ENCODE peak calls at places on chromosomes 12 and 14, in six cellular contexts. Z is IMR-90, U is mesenchymal stem cell, R is neuronal stem cell, V is H1, J is trophoblast cell. A is an unnamed sample.

GRCh38 chr14:33584698-33585097 is 366.2 kb downstream of the EGLN3 start:
- DNase-seq in Z (no peak), U (no peak), R (no peak), V (no peak), J (no peak), A (no peak)

GRCh38 chr14:76965232-76965631 is 63.3 kb downstream of the IRF2BPL start:
- DNase-seq in Z (no peak), U (no peak), R (no peak), V (no peak), J (no peak), A (no peak)

GRCh38 chr14:75589896-75590295 is 11.5 kb downstream of the FLVCR2 start:
- DNase-seq in Z (no peak), U (no peak), R (no peak), V (no peak), J (no peak), A (no peak)

GRCh38 chr14:98694541-98694940 is 577.5 kb downstream of the BCL11B start:
- DNase-seq in Z (no peak), U (no peak), R (no peak), V (no peak), J (no peak), A (no peak)

GRCh38 chr12:126907900-126908764 is 1358.8 kb upstream of the TMEM132C start:
- DNase-seq in Z (no peak), U (no peak), R (no peak), V (no peak), J (no peak), A (no peak)

GRCh38 chr12:74415633-74416032 is 122.0 kb upstream of the ATXN7L3B start:
- DNase-seq in Z (peak; percentile 17), U (peak; percentile 44), R (peak; percentile 6), V (no peak), J (no peak), A (no peak)

GRCh38 chr14:74552623-74553022 is 59.1 kb downstream of the ISCA2 start:
- DNase-seq in Z (peak; percentile 50), U (no peak), R (no peak), V (no peak), J (no peak), A (no peak)

GRCh38 chr12:101619868-101620761 is 25.3 kb downstream of the MYBPC1 start:
- DNase-seq in Z (no peak), U (no peak), R (no peak), V (no peak), J (no peak), A (no peak)

GRCh38 chr12:23952071-23952470 is 2.6 kb upstream of the SOX5 start:
- DNase-seq in Z (no peak), U (no peak), R (no peak), V (no peak), J (no peak), A (no peak)

GRCh38 chr14:105039458-105040205 is 18.7 kb upstream of the CDCA4 start:
- DNase-seq in Z (no peak), U (no peak), R (no peak), V (no peak), J (no peak), A (no peak)

GRCh38 chr12:94571556-94571955 is 78.8 kb downstream of the TMCC3 start:
- DNase-seq in Z (peak; percentile 76), U (peak; percentile 39), R (no peak), V (no peak), J (peak; percentile 79), A (no peak)

GRCh38 chr12:51773145-51773869 is 75.2 kb downstream of the FIGNL2 start:
- DNase-seq in Z (peak; percentile 77), U (no peak), R (no peak), V (no peak), J (no peak), A (no peak)

GRCh38 chr14:28467611-28468010 is 299.0 kb upstream of the FOXG1 start:
- DNase-seq in Z (no peak), U (no peak), R (no peak), V (no peak), J (no peak), A (no peak)

GRCh38 chr12:81517296-81517695 is 241.9 kb downstream of the PPFIA2 start:
- DNase-seq in Z (no peak), U (no peak), R (no peak), V (no peak), J (no peak), A (no peak)

GRCh38 chr12:93733928-93734327 is 56.8 kb downstream of the CRADD start:
- DNase-seq in Z (no peak), U (no peak), R (no peak), V (no peak), J (no peak), A (no peak)

GRCh38 chr14:65169351-65169750 is 67.0 kb upstream of the MAX start:
- DNase-seq in Z (peak; percentile 89), U (peak; percentile 71), R (no peak), V (no peak), J (no peak), A (no peak)

GRCh38 chr12:12047682-12048081 is 23.1 kb upstream of the BCL2L14 start:
- DNase-seq in Z (no peak), U (no peak), R (no peak), V (no peak), J (no peak), A (no peak)

GRCh38 chr12:752673-753400 is 458 bp downstream of the WNK1 start:
- DNase-seq in Z (peak; percentile 21), U (peak; percentile 71), R (no peak), V (peak; percentile 71), J (peak; percentile 29), A (peak; percentile 39)

GRCh38 chr14:24369463-24369862 is 1.5 kb downstream of the NFATC4 start:
- DNase-seq in Z (no peak), U (no peak), R (no peak), V (no peak), J (no peak), A (no peak)

GRCh38 chr14:72863216-72864006 is 30.5 kb downstream of the DPF3 start:
- DNase-seq in Z (no peak), U (no peak), R (no peak), V (no peak), J (no peak), A (no peak)

GRCh38 chr12:53703746-53704145 is 23.5 kb downstream of the CALCOCO1 start:
- DNase-seq in Z (peak; percentile 64), U (no peak), R (no peak), V (no peak), J (no peak), A (no peak)

GRCh38 chr12:67025543-67026114 is 243.5 kb upstream of the CAND1 start:
- DNase-seq in Z (no peak), U (peak; percentile 39), R (peak; percentile 54), V (peak; percentile 91), J (no peak), A (peak; percentile 74)

GRCh38 chr12:67826946-67827719 is 162.1 kb upstream of the IFNG-AS1 start:
- DNase-seq in Z (peak; percentile 66), U (peak; percentile 71), R (no peak), V (no peak), J (no peak), A (no peak)

DNA sequence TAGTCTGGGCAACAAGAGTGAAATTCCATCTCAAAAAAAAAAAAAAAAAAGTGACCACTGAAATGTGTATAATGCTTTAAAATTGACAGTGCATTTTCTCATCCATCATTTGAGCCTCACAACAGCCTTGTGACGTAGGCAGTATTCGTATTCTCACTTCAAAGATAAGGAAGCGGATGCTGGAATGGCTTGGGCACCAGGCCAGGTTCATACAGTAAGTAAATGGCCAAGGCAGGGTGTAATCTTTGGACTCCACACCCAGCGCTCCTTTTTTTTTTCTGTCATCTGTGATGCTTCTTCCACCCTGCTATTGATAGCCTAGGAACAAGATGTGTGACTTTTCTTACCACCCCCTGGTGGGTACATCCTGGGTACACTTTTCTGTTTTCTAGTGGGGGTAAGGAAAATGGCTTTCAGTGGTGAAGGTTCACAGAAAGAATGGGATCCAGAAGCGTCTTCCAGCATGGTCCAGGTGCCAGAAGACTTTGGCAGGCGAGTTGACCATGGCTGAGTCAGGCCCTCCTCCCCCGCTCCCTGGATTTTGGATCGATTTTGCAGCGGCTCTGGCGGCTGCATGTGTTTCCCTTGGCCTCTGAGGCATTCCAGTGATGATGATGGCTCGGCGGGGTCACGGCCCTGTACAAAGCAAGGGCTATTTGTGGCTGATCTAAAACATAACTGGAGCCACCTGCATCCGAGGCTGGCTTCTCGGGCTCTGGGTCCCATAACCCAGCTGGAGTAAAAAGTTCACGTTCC is 110.6 kb downstream of the CACNA1C start:
- DNase-seq in Z (peak; percentile 98), U (peak; percentile 69), R (no peak), V (no peak), J (no peak), A (no peak)
- H4K91ac ChIP-seq in Z (no peak overlapping the region), U (no peak overlapping the region), R (no peak overlapping the region), V (no peak overlapping the region), J (no peak overlapping the region), A (no peak overlapping the region)

DNA sequence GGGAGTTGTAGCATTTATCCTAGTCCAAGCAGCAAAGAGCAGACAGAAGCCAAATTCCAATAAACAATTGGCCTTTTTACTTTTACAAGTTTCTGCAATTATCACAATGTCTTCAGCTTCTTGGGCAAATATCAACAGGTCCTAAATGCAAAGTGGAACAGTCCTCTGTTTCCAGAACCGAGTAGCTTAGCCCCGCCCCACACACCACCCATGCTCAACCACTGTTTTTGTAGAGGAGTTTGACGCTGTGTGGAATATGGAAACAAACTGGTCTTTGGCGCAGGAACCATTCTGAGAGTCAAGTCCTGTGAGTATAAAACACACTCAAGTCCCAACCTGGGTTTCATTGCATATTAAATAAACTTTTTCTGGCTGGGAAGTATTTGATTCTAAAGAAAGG is 96.4 kb downstream of the DAD1 start:
- DNase-seq in Z (no peak), U (no peak), R (no peak), V (no peak), J (no peak), A (no peak)
- H4K91ac ChIP-seq in Z (no peak overlapping the region), U (no peak overlapping the region), R (no peak overlapping the region), V (no peak overlapping the region), J (no peak overlapping the region), A (no peak overlapping the region)

GRCh38 chr14:102212845-102213244 is 73.1 kb downstream of the WDR20 start:
- DNase-seq in Z (no peak), U (no peak), R (no peak), V (no peak), J (no peak), A (no peak)
- H4K91ac ChIP-seq in Z (no peak overlapping the region), U (no peak overlapping the region), R (no peak overlapping the region), V (no peak overlapping the region), J (no peak overlapping the region), A (no peak overlapping the region)

DNA sequence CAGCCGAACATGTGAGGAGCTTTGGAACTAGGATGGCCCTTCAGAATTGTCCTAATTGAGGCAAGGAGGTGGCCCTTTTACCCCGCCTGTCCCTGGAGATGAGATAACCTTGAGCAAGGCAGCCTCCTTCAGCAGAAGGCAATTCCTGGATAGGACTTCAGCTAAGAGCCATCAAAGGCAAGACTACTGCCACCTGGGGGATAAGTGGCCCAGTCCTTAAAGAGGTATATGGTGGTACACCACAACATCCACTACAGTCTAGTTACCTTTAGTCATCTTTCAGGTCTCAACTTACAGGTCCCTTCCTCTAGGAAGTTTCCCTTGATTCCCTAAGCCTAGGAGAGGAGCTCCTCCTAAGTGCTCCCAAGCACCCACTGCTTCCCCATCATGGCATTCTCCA is 204.2 kb upstream of the CDKN3 start:
- DNase-seq in Z (no peak), U (no peak), R (no peak), V (no peak), J (no peak), A (no peak)
- H4K91ac ChIP-seq in Z (no peak overlapping the region), U (no peak overlapping the region), R (no peak overlapping the region), V (no peak overlapping the region), J (no peak overlapping the region), A (no peak overlapping the region)

DNA sequence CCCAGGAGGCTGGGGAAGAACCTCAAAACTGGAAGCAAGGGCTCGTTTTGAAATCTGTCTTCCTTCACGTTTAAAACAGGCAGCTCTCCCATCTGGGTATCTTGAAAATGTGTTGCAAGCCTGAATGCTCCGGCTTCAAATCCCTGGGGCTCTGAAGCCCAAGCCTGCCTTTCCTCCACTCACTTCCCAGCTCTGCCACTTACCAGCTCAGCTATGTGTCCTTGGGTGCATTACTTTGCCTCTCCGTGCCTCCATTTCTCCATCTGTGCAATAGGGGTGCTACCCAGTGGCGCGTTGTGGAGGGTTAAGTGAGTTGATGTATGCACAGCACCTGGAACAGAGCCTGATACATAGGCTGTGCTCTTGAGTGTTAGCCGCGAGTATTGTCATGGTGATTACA is 97.5 kb downstream of the GCH1 start:
- DNase-seq in Z (no peak), U (no peak), R (no peak), V (no peak), J (no peak), A (peak; percentile 32)
- H4K91ac ChIP-seq in Z (no peak overlapping the region), U (no peak overlapping the region), R (no peak overlapping the region), V (no peak overlapping the region), J (no peak overlapping the region), A (no peak overlapping the region)